ENCODE peak calls at places on chromosomes 11 and 22, in six cellular contexts. I is testis; G is osteocyte; J is gastrocnemius medialis; Q is activated CD8-positive, alpha-beta T cell treated with anti-CD3 and anti-CD28 coated beads for 36 hours; S is Caco-2. K is an unnamed sample.

GRCh38 chr11:109247071-109247470 is 174.9 kb upstream of the C11orf87 start:
- DNase-seq in G (no peak), Q (no peak), S (no peak), I (no peak), J (no peak), K (no peak)

GRCh38 chr11:36009469-36009868 is 65.6 kb downstream of the LDLRAD3 start:
- DNase-seq in S (no peak), Q (no peak), J (no peak), I (no peak), G (no peak), K (no peak)

GRCh38 chr11:47918882-47919495 is 61.4 kb upstream of the PTPRJ start:
- DNase-seq in I (no peak), S (no peak), Q (no peak), G (no peak), J (no peak), K (no peak)

GRCh38 chr22:46107753-46108563 is 42.4 kb upstream of the PPARA start:
- DNase-seq in Q (no peak), I (no peak), J (no peak), S (no peak), G (no peak), K (no peak)

GRCh38 chr11:63855975-63856374 is 17.1 kb downstream of the MARK2 start:
- DNase-seq in S (peak; percentile 83), J (no peak), Q (peak; percentile 14), G (no peak), I (no peak), K (no peak)

GRCh38 chr11:19727246-19727645 is 14.6 kb downstream of the NAV2 start:
- DNase-seq in Q (no peak), S (no peak), G (no peak), J (no peak), I (no peak), K (no peak)

GRCh38 chr11:36501236-36501635 is 8.8 kb downstream of the TRAF6 start:
- DNase-seq in G (no peak), S (no peak), Q (no peak), J (no peak), I (no peak), K (no peak)

GRCh38 chr11:21514298-21514697 is 678.6 kb upstream of the ANO5 start:
- DNase-seq in I (peak; percentile 35), Q (no peak), S (no peak), J (no peak), G (no peak), K (no peak)

GRCh38 chr11:126534141-126534805 is 178.8 kb downstream of the ST3GAL4 start:
- DNase-seq in Q (no peak), G (no peak), J (no peak), I (no peak), S (no peak), K (no peak)

GRCh38 chr22:25942989-25943411 is 201.0 kb downstream of the MYO18B start:
- DNase-seq in Q (no peak), G (no peak), S (no peak), I (no peak), J (peak; percentile 32), K (no peak)

GRCh38 chr11:66044757-66045156 is 4.2 kb downstream of the GAL3ST3 start:
- DNase-seq in G (no peak), J (no peak), I (no peak), Q (peak; percentile 36), S (no peak), K (no peak)

GRCh38 chr11:66047541-66048365 is 1.2 kb downstream of the GAL3ST3 start:
- DNase-seq in G (no peak), I (no peak), S (no peak), Q (no peak), J (no peak), K (no peak)

GRCh38 chr11:66045177-66045639 is 3.8 kb downstream of the GAL3ST3 start:
- DNase-seq in S (peak; percentile 75), Q (peak; percentile 88), G (peak; percentile 92), J (peak; percentile 35), I (peak; percentile 84), K (peak; percentile 84)

GRCh38 chr11:66048525-66049313 is at the start of gene GAL3ST3:
- DNase-seq in Q (no peak), G (no peak), J (no peak), I (no peak), S (no peak), K (no peak)

GRCh38 chr11:66046901-66047300 is 2.1 kb downstream of the GAL3ST3 start:
- DNase-seq in S (no peak), Q (no peak), J (no peak), G (no peak), I (no peak), K (no peak)
- TF ChIP-seq CTCF in S (no peak), Q (no peak), J (no peak), G (no peak), I (no peak), K (no peak)

GRCh38 chr22:50696799-50697561 is 24.4 kb downstream of the SHANK3 start:
- DNase-seq in S (no peak), J (no peak), Q (no peak), I (no peak), G (no peak), K (no peak)
- TF ChIP-seq CTCF in S (no peak), J (no peak), Q (no peak), I (peak; percentile 39), G (peak; percentile 66), K (peak; percentile 77)

GRCh38 chr22:28742562-28742962 is 723 bp downstream of the HSCB start:
- DNase-seq in S (no peak), G (no peak), I (no peak), J (no peak), Q (no peak), K (no peak)

GRCh38 chr22:28741200-28741757 is 341 bp downstream of the CHEK2 start:
- DNase-seq in J (no peak), Q (no peak), G (no peak), I (no peak), S (no peak), K (no peak)

GRCh38 chr22:28736296-28737155 is 5.1 kb downstream of the CHEK2 start:
- DNase-seq in G (no peak), S (no peak), I (no peak), Q (no peak), J (no peak), K (no peak)

GRCh38 chr22:28743852-28744251 is 2.0 kb downstream of the HSCB start:
- DNase-seq in S (no peak), Q (no peak), G (no peak), I (no peak), J (no peak), K (no peak)

GRCh38 chr22:28741758-28742561 is at the start of the genes CHEK2 and HSCB:
- DNase-seq in S (peak; percentile 99), I (peak; percentile 100), J (peak; percentile 98), Q (peak; percentile 99), G (peak; percentile 99), K (peak; percentile 96)
- TF ChIP-seq CTCF in S (peak; percentile 20), I (peak; percentile 24), J (no peak), Q (no peak), G (peak; percentile 2), K (peak; percentile 22)

GRCh38 chr22:37891926-37892325 is 14.2 kb upstream of the MICALL1 start:
- DNase-seq in S (no peak), I (no peak), Q (no peak), G (no peak), J (no peak), K (no peak)

GRCh38 chr22:37893583-37893983 is 12.5 kb upstream of the MICALL1 start:
- DNase-seq in S (no peak), Q (no peak), J (no peak), G (no peak), I (no peak), K (no peak)

GRCh38 chr22:37884420-37884819 is 21.7 kb upstream of the MICALL1 start:
- DNase-seq in I (no peak), Q (no peak), G (no peak), J (no peak), S (no peak), K (no peak)

GRCh38 chr22:37892566-37893338 is 13.3 kb upstream of the MICALL1 start:
- DNase-seq in J (no peak), Q (no peak), G (no peak), I (peak; percentile 63), S (no peak), K (no peak)

DNA sequence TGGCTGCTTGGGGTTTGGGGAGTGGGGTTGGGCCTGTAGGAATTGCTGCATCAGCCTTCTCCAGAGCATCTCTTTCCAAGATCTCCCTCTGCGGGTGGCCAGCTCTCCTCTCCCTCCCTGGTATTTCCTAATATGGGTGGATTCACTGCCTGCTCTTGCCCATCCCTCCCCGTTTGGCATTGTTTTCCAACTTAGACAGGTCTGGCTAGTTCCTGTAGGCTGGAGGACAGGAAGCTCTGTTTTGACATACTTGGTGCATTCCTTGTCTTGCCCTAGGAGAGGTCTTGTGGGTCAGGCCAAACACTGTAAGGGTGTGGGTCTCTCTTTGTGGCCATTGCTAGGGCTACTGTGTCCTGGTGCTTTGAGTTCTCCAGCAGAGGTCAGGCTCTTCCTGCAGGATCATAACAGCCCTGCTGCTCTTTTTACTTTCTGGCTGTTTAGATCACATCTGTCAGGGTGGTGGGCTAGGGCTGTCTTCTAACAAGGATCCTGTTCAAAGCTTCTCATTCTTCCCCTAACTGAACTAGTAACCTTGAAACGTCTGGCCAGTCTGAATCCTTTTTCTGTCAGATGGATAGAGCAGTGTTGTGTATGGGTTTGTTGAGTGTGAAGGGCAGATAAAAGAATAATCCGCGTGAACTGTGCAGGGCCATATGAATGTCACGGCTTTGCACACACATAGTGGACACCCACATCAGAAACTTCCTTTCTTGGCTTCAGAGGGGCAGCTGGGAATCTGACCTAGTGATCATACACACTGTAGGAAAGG is 18.3 kb upstream of the MICALL1 start:
- DNase-seq in S (peak; percentile 81), G (peak; percentile 89), J (no peak), I (peak; percentile 75), Q (no peak), K (no peak)
- TF ChIP-seq CTCF in S (peak; percentile 48), G (peak; percentile 86), J (no peak), I (peak; percentile 38), Q (no peak), K (peak; percentile 65)

GRCh38 chr11:62124186-62125113 is 639 bp downstream of the INCENP start:
- DNase-seq in I (peak; percentile 48), J (no peak), Q (peak; percentile 70), G (no peak), S (no peak), K (no peak)

GRCh38 chr11:62122076-62122475 is 1.7 kb upstream of the INCENP start:
- DNase-seq in Q (no peak), J (no peak), S (no peak), I (no peak), G (no peak), K (no peak)

GRCh38 chr11:62125881-62126280 is 2.1 kb downstream of the INCENP start:
- DNase-seq in G (no peak), S (no peak), Q (no peak), I (peak; percentile 31), J (no peak), K (no peak)

GRCh38 chr11:62125316-62125715 is 1.5 kb downstream of the INCENP start:
- DNase-seq in I (no peak), J (no peak), G (no peak), Q (no peak), S (no peak), K (no peak)

DNA sequence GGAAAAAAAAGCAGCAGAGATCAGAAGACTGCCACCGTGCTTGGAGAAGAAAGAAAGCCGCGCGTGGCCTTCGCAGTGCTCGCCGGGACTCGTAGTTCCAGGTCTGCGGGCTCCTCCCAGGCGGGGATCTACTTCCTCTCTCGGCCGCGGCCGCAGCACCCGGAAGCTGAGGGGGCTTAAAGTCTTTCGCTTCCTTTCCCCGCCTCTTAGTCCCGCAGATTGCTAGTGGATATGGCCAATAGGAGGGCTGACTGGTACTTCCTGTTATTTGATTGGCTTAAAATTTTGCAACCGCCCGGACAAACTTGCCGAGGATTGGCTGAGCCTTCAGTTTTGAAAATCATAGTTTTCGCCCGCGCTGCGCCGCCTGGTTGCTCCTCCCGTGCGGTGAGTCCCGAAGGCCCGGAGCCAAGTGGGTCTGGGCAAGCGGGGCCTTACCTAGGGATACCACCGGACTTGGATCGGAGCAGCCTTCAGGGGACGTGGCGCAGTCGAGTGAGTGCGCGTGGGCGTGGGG is at the start of gene INCENP:
- DNase-seq in G (peak; percentile 98), S (peak; percentile 98), I (peak; percentile 99), J (peak; percentile 96), Q (peak; percentile 98), K (peak; percentile 96)
- TF ChIP-seq CTCF in G (no peak), S (no peak), I (no peak), J (no peak), Q (no peak), K (no peak)

K was measured in type B pancreatic cell.